ENCODE peak calls at places on chromosomes 12 and 14, in nine cellular contexts. One of them, this sample, is unnamed.

GRCh38 chr12:89951050-89951693 is 242.5 kb upstream of the ATP2B1 start:
- DNase-seq in lower lobe of right lung: no peak
- DNase-seq in lung: no peak
- DNase-seq in ascending aorta: no peak
- DNase-seq in MM.1S: no peak
- DNase-seq in aorta: no peak
- DNase-seq in mammary epithelial cell: peak; percentile 79
- DNase-seq in left ventricle myocardium inferior: no peak
- DNase-seq in WERI-Rb-1: no peak
- DNase-seq in this sample: peak; percentile 96

GRCh38 chr12:7190268-7191055 is 976 bp downstream of the PEX5 start:
- DNase-seq in lower lobe of right lung: peak; percentile 58
- DNase-seq in mammary epithelial cell: peak; percentile 17
- DNase-seq in WERI-Rb-1: peak; percentile 14
- DNase-seq in ascending aorta: no peak
- DNase-seq in aorta: peak; percentile 80
- DNase-seq in lung: no peak
- DNase-seq in MM.1S: no peak
- DNase-seq in left ventricle myocardium inferior: peak; percentile 26
- DNase-seq in this sample: peak; percentile 6

GRCh38 chr14:92460916-92461579 is 52.5 kb upstream of the RIN3 start:
- DNase-seq in lower lobe of right lung: no peak
- DNase-seq in mammary epithelial cell: no peak
- DNase-seq in lung: no peak
- DNase-seq in aorta: peak; percentile 75
- DNase-seq in MM.1S: no peak
- DNase-seq in ascending aorta: no peak
- DNase-seq in WERI-Rb-1: no peak
- DNase-seq in left ventricle myocardium inferior: peak; percentile 51
- DNase-seq in this sample: no peak

GRCh38 chr12:99332936-99333591 is 314.5 kb upstream of the GARIN6 start:
- DNase-seq in aorta: no peak
- DNase-seq in lung: no peak
- DNase-seq in ascending aorta: no peak
- DNase-seq in left ventricle myocardium inferior: no peak
- DNase-seq in lower lobe of right lung: no peak
- DNase-seq in mammary epithelial cell: no peak
- DNase-seq in MM.1S: peak; percentile 12
- DNase-seq in WERI-Rb-1: no peak
- DNase-seq in this sample: no peak

GRCh38 chr14:75229923-75230792 is 48.5 kb upstream of the FOS start:
- DNase-seq in WERI-Rb-1: no peak
- DNase-seq in ascending aorta: no peak
- DNase-seq in aorta: no peak
- DNase-seq in lower lobe of right lung: peak; percentile 71
- DNase-seq in mammary epithelial cell: peak; percentile 92
- DNase-seq in lung: no peak
- DNase-seq in MM.1S: peak; percentile 70
- DNase-seq in left ventricle myocardium inferior: peak; percentile 71
- DNase-seq in this sample: peak; percentile 92

GRCh38 chr12:1993871-1994371 is 10.3 kb downstream of the DCP1B start:
- DNase-seq in lung: no peak
- DNase-seq in aorta: no peak
- DNase-seq in left ventricle myocardium inferior: no peak
- DNase-seq in mammary epithelial cell: no peak
- DNase-seq in WERI-Rb-1: no peak
- DNase-seq in lower lobe of right lung: no peak
- DNase-seq in ascending aorta: no peak
- DNase-seq in MM.1S: no peak
- DNase-seq in this sample: peak; percentile 72

GRCh38 chr12:20567413-20567812 is 127.7 kb upstream of the SLCO1C1 start:
- DNase-seq in lower lobe of right lung: no peak
- DNase-seq in aorta: no peak
- DNase-seq in left ventricle myocardium inferior: no peak
- DNase-seq in ascending aorta: no peak
- DNase-seq in MM.1S: no peak
- DNase-seq in WERI-Rb-1: no peak
- DNase-seq in lung: no peak
- DNase-seq in mammary epithelial cell: no peak
- DNase-seq in this sample: no peak

GRCh38 chr12:84038241-84038640 is 874.4 kb downstream of the SLC6A15 start:
- DNase-seq in MM.1S: no peak
- DNase-seq in aorta: peak; percentile 42
- DNase-seq in lower lobe of right lung: no peak
- DNase-seq in mammary epithelial cell: no peak
- DNase-seq in lung: no peak
- DNase-seq in WERI-Rb-1: no peak
- DNase-seq in ascending aorta: no peak
- DNase-seq in left ventricle myocardium inferior: no peak
- DNase-seq in this sample: no peak

GRCh38 chr12:48977290-48978281 is 536 bp upstream of the WNT1 start:
- DNase-seq in ascending aorta: no peak
- DNase-seq in left ventricle myocardium inferior: no peak
- DNase-seq in WERI-Rb-1: peak; percentile 79
- DNase-seq in lung: peak; percentile 62
- DNase-seq in mammary epithelial cell: peak; percentile 35
- DNase-seq in lower lobe of right lung: peak; percentile 83
- DNase-seq in aorta: peak; percentile 95
- DNase-seq in MM.1S: peak; percentile 65
- DNase-seq in this sample: peak; percentile 78

GRCh38 chr12:67068773-67069450 is 200.2 kb upstream of the CAND1 start:
- DNase-seq in lung: no peak
- DNase-seq in left ventricle myocardium inferior: no peak
- DNase-seq in lower lobe of right lung: peak; percentile 49
- DNase-seq in MM.1S: peak; percentile 62
- DNase-seq in ascending aorta: no peak
- DNase-seq in WERI-Rb-1: peak; percentile 54
- DNase-seq in aorta: peak; percentile 76
- DNase-seq in mammary epithelial cell: peak; percentile 83
- DNase-seq in this sample: peak; percentile 64

GRCh38 chr12:67067453-67068203 is 201.5 kb upstream of the CAND1 start:
- DNase-seq in lower lobe of right lung: no peak
- DNase-seq in mammary epithelial cell: peak; percentile 54
- DNase-seq in aorta: no peak
- DNase-seq in left ventricle myocardium inferior: no peak
- DNase-seq in lung: no peak
- DNase-seq in MM.1S: no peak
- DNase-seq in WERI-Rb-1: peak; percentile 12
- DNase-seq in ascending aorta: no peak
- DNase-seq in this sample: no peak

GRCh38 chr12:67069451-67070306 is 199.5 kb upstream of the CAND1 start:
- DNase-seq in mammary epithelial cell: peak; percentile 47
- DNase-seq in lower lobe of right lung: peak; percentile 62
- DNase-seq in left ventricle myocardium inferior: peak; percentile 28
- DNase-seq in lung: peak; percentile 32
- DNase-seq in WERI-Rb-1: peak; percentile 70
- DNase-seq in aorta: peak; percentile 73
- DNase-seq in ascending aorta: no peak
- DNase-seq in MM.1S: peak; percentile 68
- DNase-seq in this sample: peak; percentile 44

GRCh38 chr12:67070307-67070600 is 198.9 kb upstream of the CAND1 start:
- DNase-seq in ascending aorta: no peak
- DNase-seq in mammary epithelial cell: peak; percentile 74
- DNase-seq in MM.1S: no peak
- DNase-seq in left ventricle myocardium inferior: no peak
- DNase-seq in lung: no peak
- DNase-seq in lower lobe of right lung: no peak
- DNase-seq in aorta: no peak
- DNase-seq in WERI-Rb-1: peak; percentile 22
- DNase-seq in this sample: no peak

DNA sequence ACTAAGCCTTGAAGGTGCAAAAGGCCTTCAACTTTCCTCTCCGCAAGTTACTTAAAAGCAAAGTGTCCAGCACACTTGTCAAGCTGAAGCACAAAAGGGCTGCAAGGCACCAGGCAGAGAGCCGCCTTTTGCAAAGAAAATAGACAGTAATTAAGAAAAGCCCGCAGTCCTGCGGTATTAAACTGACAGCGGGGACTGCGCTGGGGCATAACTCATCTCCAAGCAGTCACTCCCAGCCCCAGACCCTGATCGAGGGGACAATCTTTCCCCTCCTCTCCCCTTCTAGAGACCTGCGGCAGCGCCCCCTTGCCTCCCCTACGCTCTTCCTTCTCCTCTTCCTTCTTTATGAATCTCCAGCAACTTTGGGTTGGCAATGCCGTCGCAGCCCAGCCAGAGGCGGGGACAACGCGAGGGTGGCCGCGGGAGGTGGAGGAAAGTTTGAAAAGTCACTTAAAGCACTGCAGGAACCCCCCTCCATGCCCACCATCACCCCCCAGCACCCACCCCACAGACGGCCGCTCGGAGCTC is 200.9 kb upstream of the CAND1 start:
- DNase-seq in MM.1S: peak; percentile 36
- DNase-seq in lower lobe of right lung: no peak
- DNase-seq in lung: no peak
- DNase-seq in aorta: peak; percentile 70
- DNase-seq in WERI-Rb-1: peak; percentile 26
- DNase-seq in mammary epithelial cell: peak; percentile 29
- DNase-seq in ascending aorta: no peak
- DNase-seq in left ventricle myocardium inferior: no peak
- DNase-seq in this sample: peak; percentile 10
- H3K27ac ChIP-seq in MM.1S: no peak overlapping the region
- H3K27ac ChIP-seq in lower lobe of right lung: no peak overlapping the region
- H3K27ac ChIP-seq in lung: no peak overlapping the region
- H3K27ac ChIP-seq in aorta: no peak overlapping the region
- H3K27ac ChIP-seq in WERI-Rb-1: peak overlapping the region; percentile 78
- H3K27ac ChIP-seq in mammary epithelial cell: peak overlapping the region; percentile 74
- H3K27ac ChIP-seq in ascending aorta: no peak overlapping the region
- H3K27ac ChIP-seq in left ventricle myocardium inferior: no peak overlapping the region
- H3K27ac ChIP-seq in this sample: no peak overlapping the region

DNA sequence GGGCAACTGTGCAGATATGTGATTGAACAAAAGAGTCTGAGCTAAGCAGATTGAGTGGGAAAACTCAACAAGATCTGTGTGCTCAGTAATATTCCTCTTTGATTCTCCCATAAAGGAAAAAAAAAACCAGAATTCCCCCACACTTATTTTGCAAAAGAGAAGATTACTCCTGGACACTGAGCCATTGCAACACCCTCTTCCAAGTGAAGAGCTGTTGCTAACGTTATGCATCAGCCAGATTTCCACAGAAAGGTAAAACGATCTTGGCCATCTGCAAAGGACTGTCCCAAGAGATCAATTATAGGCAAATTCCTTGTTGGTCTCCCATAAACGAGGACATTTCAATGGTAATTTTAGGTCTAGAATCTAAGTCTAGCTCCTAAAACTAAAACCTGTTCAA is 587.7 kb downstream of the C12orf50 start:
- DNase-seq in MM.1S: no peak
- DNase-seq in ascending aorta: no peak
- DNase-seq in mammary epithelial cell: no peak
- DNase-seq in lower lobe of right lung: no peak
- DNase-seq in aorta: no peak
- DNase-seq in WERI-Rb-1: no peak
- DNase-seq in lung: no peak
- DNase-seq in left ventricle myocardium inferior: no peak
- DNase-seq in this sample: no peak
- H3K36me3 ChIP-seq in MM.1S: no peaks in the 10 kb centered on the region
- H3K36me3 ChIP-seq in ascending aorta: no peaks in the 10 kb centered on the region
- H3K36me3 ChIP-seq in mammary epithelial cell: no peaks in the 10 kb centered on the region
- H3K36me3 ChIP-seq in lower lobe of right lung: no peaks in the 10 kb centered on the region
- H3K36me3 ChIP-seq in aorta: no peaks in the 10 kb centered on the region
- H3K36me3 ChIP-seq in WERI-Rb-1: no peaks in the 10 kb centered on the region
- H3K36me3 ChIP-seq in lung: no peaks in the 10 kb centered on the region
- H3K36me3 ChIP-seq in left ventricle myocardium inferior: no peaks in the 10 kb centered on the region
- H3K36me3 ChIP-seq in this sample: no peaks in the 10 kb centered on the region

DNA sequence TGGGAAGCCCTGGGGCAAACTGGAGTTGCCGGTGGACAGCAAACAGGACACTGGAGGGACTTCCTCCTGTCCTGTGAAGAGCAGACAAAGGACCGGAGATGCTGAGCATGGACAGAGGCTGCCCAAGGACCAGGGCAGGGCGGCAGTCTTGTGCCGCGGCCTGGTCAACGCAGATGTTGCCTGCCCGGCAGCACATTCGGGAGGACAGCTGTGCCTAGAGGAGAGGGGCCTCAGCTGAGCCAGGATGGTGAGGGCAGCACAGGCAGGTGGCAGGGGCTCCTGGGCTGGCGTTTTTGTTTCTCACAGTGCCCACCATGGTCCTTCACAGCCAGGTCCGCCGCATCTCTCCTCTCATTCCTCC is 13.3 kb downstream of the ANKRD9 start:
- DNase-seq in ascending aorta: no peak
- DNase-seq in lung: no peak
- DNase-seq in lower lobe of right lung: no peak
- DNase-seq in WERI-Rb-1: no peak
- DNase-seq in left ventricle myocardium inferior: no peak
- DNase-seq in mammary epithelial cell: no peak
- DNase-seq in aorta: no peak
- DNase-seq in MM.1S: no peak
- DNase-seq in this sample: no peak
- H3K9me3 ChIP-seq in ascending aorta: no peaks in the 10 kb centered on the region
- H3K9me3 ChIP-seq in lung: no peaks in the 10 kb centered on the region
- H3K9me3 ChIP-seq in lower lobe of right lung: no peaks in the 10 kb centered on the region
- H3K9me3 ChIP-seq in WERI-Rb-1: no peaks in the 10 kb centered on the region
- H3K9me3 ChIP-seq in left ventricle myocardium inferior: no peaks in the 10 kb centered on the region
- H3K9me3 ChIP-seq in mammary epithelial cell: no peaks in the 10 kb centered on the region
- H3K9me3 ChIP-seq in aorta: no peaks in the 10 kb centered on the region
- H3K9me3 ChIP-seq in MM.1S: no peaks in the 10 kb centered on the region
- H3K9me3 ChIP-seq in this sample: no peaks in the 10 kb centered on the region

DNA sequence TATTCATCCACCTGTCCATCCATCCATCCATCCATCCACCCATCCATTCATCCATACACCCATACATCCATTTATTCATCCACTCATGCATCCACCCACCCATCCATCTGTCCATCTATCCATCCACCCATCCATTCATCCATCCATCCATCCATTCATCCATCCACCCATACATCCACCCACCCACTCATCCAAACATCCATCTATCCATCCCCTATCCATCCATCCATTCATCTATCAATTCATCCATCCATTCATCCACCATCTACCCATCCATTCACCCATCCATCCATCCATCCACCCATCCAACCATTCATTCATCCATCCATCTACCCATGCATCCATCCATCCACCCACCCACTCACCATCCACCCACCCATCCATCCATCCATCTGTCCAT is 142.6 kb upstream of the SFSWAP start:
- DNase-seq in ascending aorta: no peak
- DNase-seq in lower lobe of right lung: no peak
- DNase-seq in left ventricle myocardium inferior: no peak
- DNase-seq in mammary epithelial cell: no peak
- DNase-seq in lung: no peak
- DNase-seq in WERI-Rb-1: no peak
- DNase-seq in MM.1S: no peak
- DNase-seq in aorta: no peak
- DNase-seq in this sample: no peak
- H3K27ac ChIP-seq in ascending aorta: no peak overlapping the region
- H3K27ac ChIP-seq in lower lobe of right lung: no peak overlapping the region
- H3K27ac ChIP-seq in left ventricle myocardium inferior: no peak overlapping the region
- H3K27ac ChIP-seq in mammary epithelial cell: no peak overlapping the region
- H3K27ac ChIP-seq in lung: no peak overlapping the region
- H3K27ac ChIP-seq in WERI-Rb-1: no peak overlapping the region
- H3K27ac ChIP-seq in MM.1S: no peak overlapping the region
- H3K27ac ChIP-seq in aorta: no peak overlapping the region
- H3K27ac ChIP-seq in this sample: no peak overlapping the region

This sample was measured in small intestine.